ENCODE peak calls at places on chromosomes 13 and 19, in six cellular contexts. One of them, this sample, is unnamed. For H3K27me3, the result is how much of the 10 kb centered on the place peaks cover.

GRCh38 chr19:6221220-6221877 is 58.4 kb downstream of the MLLT1 start:
- DNase-seq in transverse colon: no peak
- DNase-seq in heart right ventricle: no peak
- DNase-seq in foreskin keratinocyte: no peak
- DNase-seq in brain microvascular endothelial cell: no peak
- DNase-seq in tibial nerve: no peak
- DNase-seq in this sample: peak

GRCh38 chr13:45063261-45063870 is 56.9 kb upstream of the GTF2F2 start:
- DNase-seq in transverse colon: no peak
- DNase-seq in heart right ventricle: no peak
- DNase-seq in foreskin keratinocyte: peak
- DNase-seq in brain microvascular endothelial cell: peak
- DNase-seq in tibial nerve: no peak
- DNase-seq in this sample: no peak

GRCh38 chr19:48661746-48662145 is 11.1 kb downstream of the NTN5 start:
- DNase-seq in transverse colon: no peak
- DNase-seq in heart right ventricle: no peak
- DNase-seq in foreskin keratinocyte: no peak
- DNase-seq in brain microvascular endothelial cell: no peak
- DNase-seq in tibial nerve: no peak
- DNase-seq in this sample: no peak

GRCh38 chr13:29564828-29565227 is 30.7 kb downstream of the SLC7A1 start:
- DNase-seq in transverse colon: no peak
- DNase-seq in heart right ventricle: no peak
- DNase-seq in foreskin keratinocyte: no peak
- DNase-seq in brain microvascular endothelial cell: no peak
- DNase-seq in tibial nerve: no peak
- DNase-seq in this sample: no peak

GRCh38 chr13:31846984-31847752 is 107.8 kb downstream of the RXFP2 start:
- DNase-seq in transverse colon: no peak
- DNase-seq in heart right ventricle: no peak
- DNase-seq in foreskin keratinocyte: no peak
- DNase-seq in brain microvascular endothelial cell: no peak
- DNase-seq in tibial nerve: no peak
- DNase-seq in this sample: no peak

GRCh38 chr13:24008679-24009078 is 111.4 kb upstream of the C1QTNF9B start:
- DNase-seq in transverse colon: no peak
- DNase-seq in heart right ventricle: no peak
- DNase-seq in foreskin keratinocyte: no peak
- DNase-seq in brain microvascular endothelial cell: no peak
- DNase-seq in tibial nerve: no peak
- DNase-seq in this sample: no peak

GRCh38 chr19:17681505-17682125 is 6.5 kb downstream of the UNC13A start:
- DNase-seq in transverse colon: no peak
- DNase-seq in heart right ventricle: peak
- DNase-seq in foreskin keratinocyte: no peak
- DNase-seq in brain microvascular endothelial cell: peak
- DNase-seq in tibial nerve: no peak
- DNase-seq in this sample: no peak

GRCh38 chr13:33793726-33794125 is 24.2 kb upstream of the RFC3 start:
- DNase-seq in transverse colon: no peak
- DNase-seq in heart right ventricle: no peak
- DNase-seq in foreskin keratinocyte: no peak
- DNase-seq in brain microvascular endothelial cell: no peak
- DNase-seq in tibial nerve: no peak
- DNase-seq in this sample: no peak

GRCh38 chr13:91127995-91128394 is 219.5 kb upstream of the MIR17HG start:
- DNase-seq in transverse colon: no peak
- DNase-seq in heart right ventricle: no peak
- DNase-seq in foreskin keratinocyte: no peak
- DNase-seq in brain microvascular endothelial cell: no peak
- DNase-seq in tibial nerve: no peak
- DNase-seq in this sample: no peak

GRCh38 chr13:56396318-56396717 is 744.4 kb upstream of the PRR20A start:
- DNase-seq in transverse colon: no peak
- DNase-seq in heart right ventricle: no peak
- DNase-seq in foreskin keratinocyte: no peak
- DNase-seq in brain microvascular endothelial cell: no peak
- DNase-seq in tibial nerve: no peak
- DNase-seq in this sample: no peak

GRCh38 chr13:50928088-50928487 is 18.5 kb downstream of the RNASEH2B start:
- DNase-seq in transverse colon: no peak
- DNase-seq in heart right ventricle: no peak
- DNase-seq in foreskin keratinocyte: no peak
- DNase-seq in brain microvascular endothelial cell: no peak
- DNase-seq in tibial nerve: no peak
- DNase-seq in this sample: no peak

GRCh38 chr19:5289060-5289990 is 51.3 kb downstream of the PTPRS start:
- DNase-seq in transverse colon: no peak
- DNase-seq in heart right ventricle: no peak
- DNase-seq in foreskin keratinocyte: no peak
- DNase-seq in brain microvascular endothelial cell: no peak
- DNase-seq in tibial nerve: no peak
- DNase-seq in this sample: no peak

GRCh38 chr19:47305309-47305751 is 4.3 kb upstream of the C5AR1 start:
- DNase-seq in transverse colon: peak
- DNase-seq in heart right ventricle: peak
- DNase-seq in foreskin keratinocyte: peak
- DNase-seq in brain microvascular endothelial cell: peak
- DNase-seq in tibial nerve: peak
- DNase-seq in this sample: peak

GRCh38 chr13:79645569-79645968 is 164.6 kb downstream of the NDFIP2 start:
- DNase-seq in transverse colon: no peak
- DNase-seq in heart right ventricle: no peak
- DNase-seq in foreskin keratinocyte: no peak
- DNase-seq in brain microvascular endothelial cell: no peak
- DNase-seq in tibial nerve: no peak
- DNase-seq in this sample: no peak

GRCh38 chr19:16678498-16678897 is 17.6 kb downstream of the TMEM38A start:
- DNase-seq in transverse colon: no peak
- DNase-seq in heart right ventricle: no peak
- DNase-seq in foreskin keratinocyte: no peak
- DNase-seq in brain microvascular endothelial cell: no peak
- DNase-seq in tibial nerve: no peak
- DNase-seq in this sample: no peak

GRCh38 chr13:39185326-39185725 is 147.1 kb downstream of the NHLRC3 start:
- DNase-seq in transverse colon: no peak
- DNase-seq in heart right ventricle: no peak
- DNase-seq in foreskin keratinocyte: no peak
- DNase-seq in brain microvascular endothelial cell: no peak
- DNase-seq in tibial nerve: no peak
- DNase-seq in this sample: no peak

GRCh38 chr19:6239871-6240676 is 39.7 kb downstream of the MLLT1 start:
- DNase-seq in transverse colon: no peak
- DNase-seq in heart right ventricle: no peak
- DNase-seq in foreskin keratinocyte: no peak
- DNase-seq in brain microvascular endothelial cell: no peak
- DNase-seq in tibial nerve: no peak
- DNase-seq in this sample: no peak

GRCh38 chr13:44403720-44404063 is 30.1 kb downstream of the SERP2 start:
- DNase-seq in transverse colon: no peak
- DNase-seq in heart right ventricle: no peak
- DNase-seq in foreskin keratinocyte: no peak
- DNase-seq in brain microvascular endothelial cell: no peak
- DNase-seq in tibial nerve: no peak
- DNase-seq in this sample: no peak

GRCh38 chr19:49497790-49498106 is 1.5 kb downstream of the RPS11 start:
- DNase-seq in transverse colon: no peak
- DNase-seq in heart right ventricle: no peak
- DNase-seq in foreskin keratinocyte: no peak
- DNase-seq in brain microvascular endothelial cell: no peak
- DNase-seq in tibial nerve: no peak
- DNase-seq in this sample: no peak

GRCh38 chr13:30739646-30740642 is 4.6 kb downstream of the ALOX5AP start:
- DNase-seq in transverse colon: no peak
- DNase-seq in heart right ventricle: no peak
- DNase-seq in foreskin keratinocyte: peak
- DNase-seq in brain microvascular endothelial cell: peak
- DNase-seq in tibial nerve: no peak
- DNase-seq in this sample: no peak

GRCh38 chr13:40484101-40484800 is 182.2 kb downstream of the FOXO1 start:
- DNase-seq in transverse colon: no peak
- DNase-seq in heart right ventricle: no peak
- DNase-seq in foreskin keratinocyte: no peak
- DNase-seq in brain microvascular endothelial cell: no peak
- DNase-seq in tibial nerve: no peak
- DNase-seq in this sample: no peak

GRCh38 chr13:40096357-40096911 is 441.0 kb downstream of the COG6 start:
- DNase-seq in transverse colon: no peak
- DNase-seq in heart right ventricle: no peak
- DNase-seq in foreskin keratinocyte: no peak
- DNase-seq in brain microvascular endothelial cell: no peak
- DNase-seq in tibial nerve: no peak
- DNase-seq in this sample: no peak

GRCh38 chr13:39538826-39539555 is 64.0 kb downstream of the LHFPL6 start:
- DNase-seq in transverse colon: no peak
- DNase-seq in heart right ventricle: no peak
- DNase-seq in foreskin keratinocyte: no peak
- DNase-seq in brain microvascular endothelial cell: peak
- DNase-seq in tibial nerve: no peak
- DNase-seq in this sample: no peak

GRCh38 chr13:50425772-50426171 is 410.5 kb downstream of the KCNRG start:
- DNase-seq in transverse colon: no peak
- DNase-seq in heart right ventricle: no peak
- DNase-seq in foreskin keratinocyte: no peak
- DNase-seq in brain microvascular endothelial cell: no peak
- DNase-seq in tibial nerve: no peak
- DNase-seq in this sample: no peak

GRCh38 chr19:5407356-5407755 is 47.9 kb upstream of the ZNRF4 start:
- DNase-seq in transverse colon: no peak
- DNase-seq in heart right ventricle: no peak
- DNase-seq in foreskin keratinocyte: no peak
- DNase-seq in brain microvascular endothelial cell: peak
- DNase-seq in tibial nerve: no peak
- DNase-seq in this sample: no peak

GRCh38 chr13:106753241-106753640 is 185.3 kb upstream of the ARGLU1 start:
- DNase-seq in transverse colon: no peak
- DNase-seq in heart right ventricle: peak
- DNase-seq in foreskin keratinocyte: no peak
- DNase-seq in brain microvascular endothelial cell: no peak
- DNase-seq in tibial nerve: no peak
- DNase-seq in this sample: peak

GRCh38 chr13:106755542-106755941 is 187.6 kb upstream of the ARGLU1 start:
- DNase-seq in transverse colon: no peak
- DNase-seq in heart right ventricle: no peak
- DNase-seq in foreskin keratinocyte: no peak
- DNase-seq in brain microvascular endothelial cell: no peak
- DNase-seq in tibial nerve: no peak
- DNase-seq in this sample: no peak

GRCh38 chr13:106752584-106753202 is 184.8 kb upstream of the ARGLU1 start:
- DNase-seq in transverse colon: no peak
- DNase-seq in heart right ventricle: no peak
- DNase-seq in foreskin keratinocyte: no peak
- DNase-seq in brain microvascular endothelial cell: no peak
- DNase-seq in tibial nerve: no peak
- DNase-seq in this sample: no peak

GRCh38 chr13:106756446-106756845 is 188.5 kb upstream of the ARGLU1 start:
- DNase-seq in transverse colon: no peak
- DNase-seq in heart right ventricle: peak
- DNase-seq in foreskin keratinocyte: no peak
- DNase-seq in brain microvascular endothelial cell: no peak
- DNase-seq in tibial nerve: no peak
- DNase-seq in this sample: no peak
- H3K27me3 ChIP-seq in transverse colon: under half
- H3K27me3 ChIP-seq in heart right ventricle: under half
- H3K27me3 ChIP-seq in foreskin keratinocyte: under half
- H3K27me3 ChIP-seq in brain microvascular endothelial cell: under half
- H3K27me3 ChIP-seq in tibial nerve: under half
- H3K27me3 ChIP-seq in this sample: under half

GRCh38 chr13:35471466-35472307 is 4.8 kb downstream of the MAB21L1 start:
- DNase-seq in transverse colon: no peak
- DNase-seq in heart right ventricle: no peak
- DNase-seq in foreskin keratinocyte: no peak
- DNase-seq in brain microvascular endothelial cell: no peak
- DNase-seq in tibial nerve: no peak
- DNase-seq in this sample: no peak
- H3K27me3 ChIP-seq in transverse colon: half or more
- H3K27me3 ChIP-seq in heart right ventricle: under half
- H3K27me3 ChIP-seq in foreskin keratinocyte: half or more
- H3K27me3 ChIP-seq in brain microvascular endothelial cell: under half
- H3K27me3 ChIP-seq in tibial nerve: under half
- H3K27me3 ChIP-seq in this sample: under half

DNA sequence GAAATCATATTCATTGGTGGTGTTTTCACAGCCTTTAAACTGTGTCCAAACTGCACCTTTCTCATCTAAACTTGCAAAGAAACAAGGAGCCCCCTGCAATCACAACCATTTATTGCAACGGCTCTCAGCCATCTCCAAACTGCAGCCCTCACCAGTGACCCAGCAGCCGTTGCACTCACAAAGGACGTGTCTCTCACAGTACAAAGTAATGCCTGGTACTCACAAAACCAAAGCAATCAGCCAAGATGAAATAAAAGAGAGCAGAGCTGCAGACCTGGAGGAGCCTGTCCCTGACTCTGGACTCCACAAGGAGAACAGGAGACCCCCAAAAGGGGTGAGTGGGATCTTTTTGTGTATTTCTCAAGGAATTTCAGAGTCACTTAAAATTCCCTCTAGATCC is 20.2 kb upstream of the CEACAM21 start:
- DNase-seq in transverse colon: no peak
- DNase-seq in heart right ventricle: no peak
- DNase-seq in foreskin keratinocyte: no peak
- DNase-seq in brain microvascular endothelial cell: no peak
- DNase-seq in tibial nerve: no peak
- DNase-seq in this sample: no peak
- H3K27me3 ChIP-seq in transverse colon: half or more
- H3K27me3 ChIP-seq in heart right ventricle: under half
- H3K27me3 ChIP-seq in foreskin keratinocyte: half or more
- H3K27me3 ChIP-seq in brain microvascular endothelial cell: under half
- H3K27me3 ChIP-seq in tibial nerve: under half
- H3K27me3 ChIP-seq in this sample: under half

GRCh38 chr13:43357435-43358065 is 334.2 kb downstream of the DNAJC15 start:
- DNase-seq in transverse colon: no peak
- DNase-seq in heart right ventricle: peak
- DNase-seq in foreskin keratinocyte: no peak
- DNase-seq in brain microvascular endothelial cell: no peak
- DNase-seq in tibial nerve: no peak
- DNase-seq in this sample: no peak
- H3K27me3 ChIP-seq in transverse colon: under half
- H3K27me3 ChIP-seq in heart right ventricle: under half
- H3K27me3 ChIP-seq in foreskin keratinocyte: under half
- H3K27me3 ChIP-seq in brain microvascular endothelial cell: under half
- H3K27me3 ChIP-seq in tibial nerve: under half
- H3K27me3 ChIP-seq in this sample: under half